ENCODE peak calls at places on chromosomes 6 and 20, in ten cellular contexts. One of them, this sample, is unnamed.

GRCh38 chr6:15560713-15561112 is 102.1 kb downstream of the DTNBP1 start:
- DNase-seq in fibroblast of pulmonary artery: no peak
- DNase-seq in RWPE2: no peak
- DNase-seq in AG10803: no peak
- DNase-seq in H1: no peak
- DNase-seq in astrocyte of the spinal cord: no peak
- DNase-seq in HFFc6: no peak
- DNase-seq in AG04450: no peak
- DNase-seq in cardiac fibroblast: no peak
- DNase-seq in Calu3: no peak
- DNase-seq in this sample: no peak

GRCh38 chr6:167685654-167686053 is 141.1 kb upstream of the AFDN start:
- DNase-seq in fibroblast of pulmonary artery: no peak
- DNase-seq in RWPE2: no peak
- DNase-seq in AG10803: no peak
- DNase-seq in H1: no peak
- DNase-seq in astrocyte of the spinal cord: no peak
- DNase-seq in HFFc6: no peak
- DNase-seq in AG04450: no peak
- DNase-seq in cardiac fibroblast: no peak
- DNase-seq in Calu3: no peak
- DNase-seq in this sample: no peak

GRCh38 chr6:31729979-31730630 is 1.0 kb upstream of the DDAH2 start:
- DNase-seq in fibroblast of pulmonary artery: peak; percentile 89
- DNase-seq in RWPE2: no peak
- DNase-seq in AG10803: peak; percentile 89
- DNase-seq in H1: peak; percentile 84
- DNase-seq in astrocyte of the spinal cord: peak; percentile 91
- DNase-seq in HFFc6: peak; percentile 80
- DNase-seq in AG04450: peak; percentile 75
- DNase-seq in cardiac fibroblast: peak; percentile 95
- DNase-seq in Calu3: peak; percentile 93
- DNase-seq in this sample: peak; percentile 92

GRCh38 chr6:25747477-25747876 is 7.1 kb upstream of the SLC17A4 start:
- DNase-seq in fibroblast of pulmonary artery: no peak
- DNase-seq in RWPE2: no peak
- DNase-seq in AG10803: no peak
- DNase-seq in H1: no peak
- DNase-seq in astrocyte of the spinal cord: no peak
- DNase-seq in HFFc6: no peak
- DNase-seq in AG04450: no peak
- DNase-seq in cardiac fibroblast: no peak
- DNase-seq in Calu3: no peak
- DNase-seq in this sample: no peak

GRCh38 chr6:44116643-44117382 is 10.4 kb downstream of the MRPL14 start:
- DNase-seq in fibroblast of pulmonary artery: peak; percentile 64
- DNase-seq in RWPE2: no peak
- DNase-seq in AG10803: peak; percentile 85
- DNase-seq in H1: no peak
- DNase-seq in astrocyte of the spinal cord: peak; percentile 87
- DNase-seq in HFFc6: peak; percentile 96
- DNase-seq in AG04450: peak; percentile 62
- DNase-seq in cardiac fibroblast: peak; percentile 72
- DNase-seq in Calu3: no peak
- DNase-seq in this sample: no peak

GRCh38 chr20:55135923-55136322 is 660.5 kb downstream of the DOK5 start:
- DNase-seq in fibroblast of pulmonary artery: no peak
- DNase-seq in RWPE2: peak; percentile 50
- DNase-seq in AG10803: no peak
- DNase-seq in H1: no peak
- DNase-seq in astrocyte of the spinal cord: no peak
- DNase-seq in HFFc6: no peak
- DNase-seq in AG04450: no peak
- DNase-seq in cardiac fibroblast: no peak
- DNase-seq in Calu3: no peak
- DNase-seq in this sample: no peak

GRCh38 chr20:16709017-16709416 is 20.8 kb upstream of the SNRPB2 start:
- DNase-seq in fibroblast of pulmonary artery: no peak
- DNase-seq in RWPE2: no peak
- DNase-seq in AG10803: no peak
- DNase-seq in H1: no peak
- DNase-seq in astrocyte of the spinal cord: no peak
- DNase-seq in HFFc6: no peak
- DNase-seq in AG04450: no peak
- DNase-seq in cardiac fibroblast: no peak
- DNase-seq in Calu3: no peak
- DNase-seq in this sample: no peak

GRCh38 chr6:19180348-19181073 is 656.7 kb upstream of the ID4 start:
- DNase-seq in fibroblast of pulmonary artery: peak; percentile 66
- DNase-seq in RWPE2: no peak
- DNase-seq in AG10803: peak; percentile 54
- DNase-seq in H1: no peak
- DNase-seq in astrocyte of the spinal cord: no peak
- DNase-seq in HFFc6: no peak
- DNase-seq in AG04450: no peak
- DNase-seq in cardiac fibroblast: peak; percentile 61
- DNase-seq in Calu3: no peak
- DNase-seq in this sample: no peak

GRCh38 chr6:27962506-27962905 is 5.5 kb downstream of the OR2B6 start:
- DNase-seq in fibroblast of pulmonary artery: no peak
- DNase-seq in RWPE2: no peak
- DNase-seq in AG10803: no peak
- DNase-seq in H1: no peak
- DNase-seq in astrocyte of the spinal cord: no peak
- DNase-seq in HFFc6: no peak
- DNase-seq in AG04450: no peak
- DNase-seq in cardiac fibroblast: no peak
- DNase-seq in Calu3: no peak
- DNase-seq in this sample: no peak

GRCh38 chr20:17129089-17129488 is 97.8 kb upstream of the PCSK2 start:
- DNase-seq in fibroblast of pulmonary artery: no peak
- DNase-seq in RWPE2: no peak
- DNase-seq in AG10803: no peak
- DNase-seq in H1: no peak
- DNase-seq in astrocyte of the spinal cord: no peak
- DNase-seq in HFFc6: no peak
- DNase-seq in AG04450: no peak
- DNase-seq in cardiac fibroblast: no peak
- DNase-seq in Calu3: no peak
- DNase-seq in this sample: no peak

GRCh38 chr6:57267586-57268293 is 45.6 kb upstream of the RAB23 start:
- DNase-seq in fibroblast of pulmonary artery: peak; percentile 99
- DNase-seq in RWPE2: no peak
- DNase-seq in AG10803: peak; percentile 99
- DNase-seq in H1: no peak
- DNase-seq in astrocyte of the spinal cord: peak; percentile 99
- DNase-seq in HFFc6: peak; percentile 98
- DNase-seq in AG04450: peak; percentile 96
- DNase-seq in cardiac fibroblast: peak; percentile 96
- DNase-seq in Calu3: peak; percentile 68
- DNase-seq in this sample: peak; percentile 34

GRCh38 chr6:163985710-163986109 is 571.2 kb downstream of the QKI start:
- DNase-seq in fibroblast of pulmonary artery: no peak
- DNase-seq in RWPE2: no peak
- DNase-seq in AG10803: no peak
- DNase-seq in H1: no peak
- DNase-seq in astrocyte of the spinal cord: peak; percentile 27
- DNase-seq in HFFc6: no peak
- DNase-seq in AG04450: no peak
- DNase-seq in cardiac fibroblast: no peak
- DNase-seq in Calu3: no peak
- DNase-seq in this sample: no peak
- TF ChIP-seq CTCF in fibroblast of pulmonary artery: no peak
- TF ChIP-seq CTCF in RWPE2: no peak
- TF ChIP-seq CTCF in AG10803: no peak
- TF ChIP-seq CTCF in H1: no peak
- TF ChIP-seq CTCF in astrocyte of the spinal cord: no peak
- TF ChIP-seq CTCF in HFFc6: no peak
- TF ChIP-seq CTCF in AG04450: no peak
- TF ChIP-seq CTCF in cardiac fibroblast: no peak
- TF ChIP-seq CTCF in Calu3: no peak
- TF ChIP-seq CTCF in this sample: no peak

GRCh38 chr6:170291271-170292110 is 613 bp upstream of the DLL1 start:
- DNase-seq in fibroblast of pulmonary artery: no peak
- DNase-seq in RWPE2: no peak
- DNase-seq in AG10803: peak; percentile 32
- DNase-seq in H1: peak; percentile 67
- DNase-seq in astrocyte of the spinal cord: no peak
- DNase-seq in HFFc6: no peak
- DNase-seq in AG04450: no peak
- DNase-seq in cardiac fibroblast: peak; percentile 38
- DNase-seq in Calu3: no peak
- DNase-seq in this sample: peak; percentile 69
- TF ChIP-seq CTCF in fibroblast of pulmonary artery: no peak
- TF ChIP-seq CTCF in RWPE2: no peak
- TF ChIP-seq CTCF in AG10803: no peak
- TF ChIP-seq CTCF in H1: no peak
- TF ChIP-seq CTCF in astrocyte of the spinal cord: no peak
- TF ChIP-seq CTCF in HFFc6: no peak
- TF ChIP-seq CTCF in AG04450: no peak
- TF ChIP-seq CTCF in cardiac fibroblast: no peak
- TF ChIP-seq CTCF in Calu3: no peak
- TF ChIP-seq CTCF in this sample: no peak

DNA sequence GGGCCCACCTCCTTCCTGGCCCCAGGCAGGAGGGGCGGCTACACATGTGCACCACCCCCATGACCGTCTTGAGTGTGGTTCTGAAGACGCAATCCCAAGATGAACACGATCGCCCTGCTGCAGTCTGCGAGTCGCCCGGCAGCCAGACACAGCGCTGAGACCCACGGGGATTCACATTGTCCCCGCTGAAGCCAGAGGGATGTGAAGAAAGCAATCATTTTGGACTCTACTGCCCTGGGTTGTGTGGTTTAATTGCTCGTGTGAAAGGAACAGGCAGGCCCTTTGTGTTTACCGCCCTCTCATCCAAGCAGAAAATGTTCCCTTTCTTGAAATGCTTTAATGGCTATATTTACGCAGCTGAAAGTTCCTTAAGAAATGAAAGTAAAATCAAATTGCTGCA is 279.5 kb downstream of the TAF4 start:
- DNase-seq in fibroblast of pulmonary artery: no peak
- DNase-seq in RWPE2: no peak
- DNase-seq in AG10803: no peak
- DNase-seq in H1: no peak
- DNase-seq in astrocyte of the spinal cord: no peak
- DNase-seq in HFFc6: no peak
- DNase-seq in AG04450: no peak
- DNase-seq in cardiac fibroblast: no peak
- DNase-seq in Calu3: no peak
- DNase-seq in this sample: no peak
- TF ChIP-seq CTCF in fibroblast of pulmonary artery: no peak
- TF ChIP-seq CTCF in RWPE2: no peak
- TF ChIP-seq CTCF in AG10803: no peak
- TF ChIP-seq CTCF in H1: no peak
- TF ChIP-seq CTCF in astrocyte of the spinal cord: no peak
- TF ChIP-seq CTCF in HFFc6: no peak
- TF ChIP-seq CTCF in AG04450: no peak
- TF ChIP-seq CTCF in cardiac fibroblast: no peak
- TF ChIP-seq CTCF in Calu3: no peak
- TF ChIP-seq CTCF in this sample: no peak

DNA sequence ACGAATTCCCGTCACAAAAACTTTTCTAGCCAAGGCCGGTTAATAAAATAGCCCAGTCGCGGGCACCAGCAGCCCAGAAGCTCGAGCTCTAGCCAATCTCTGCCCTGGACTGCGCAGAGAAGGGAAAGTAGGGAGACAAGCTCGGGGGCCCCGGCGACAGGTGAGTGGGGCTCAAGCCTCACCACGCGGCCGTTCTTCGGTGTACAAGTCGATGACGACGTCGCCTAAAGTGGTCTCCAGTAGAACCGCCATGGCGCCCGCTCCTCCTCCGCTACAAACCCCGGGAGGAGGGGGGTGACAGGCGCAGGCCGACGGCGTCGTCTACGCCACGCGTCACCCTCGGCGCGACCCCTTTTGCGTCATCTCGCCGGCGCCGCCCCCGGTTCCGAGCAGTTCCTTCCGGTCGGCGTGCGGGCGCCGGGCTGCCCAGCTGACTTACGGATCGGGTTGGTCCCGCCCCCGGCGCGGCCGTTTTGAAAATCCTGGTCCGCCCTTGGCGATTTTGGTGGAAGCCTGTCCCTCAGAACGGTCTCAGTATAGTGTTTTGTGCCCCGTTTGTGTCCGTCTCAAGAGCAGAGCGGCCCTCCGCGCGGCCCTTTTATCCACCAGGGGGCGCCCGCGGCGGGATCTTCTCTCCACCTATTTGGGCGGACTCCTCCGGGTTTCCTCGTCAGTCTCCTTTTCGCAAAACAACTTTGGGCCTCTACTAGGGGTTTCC is at the start of gene PPIL4:
- DNase-seq in fibroblast of pulmonary artery: peak; percentile 97
- DNase-seq in RWPE2: peak; percentile 93
- DNase-seq in AG10803: peak; percentile 95
- DNase-seq in H1: peak; percentile 72
- DNase-seq in astrocyte of the spinal cord: peak; percentile 97
- DNase-seq in HFFc6: peak; percentile 92
- DNase-seq in AG04450: peak; percentile 85
- DNase-seq in cardiac fibroblast: peak; percentile 97
- DNase-seq in Calu3: peak; percentile 93
- DNase-seq in this sample: peak; percentile 97
- TF ChIP-seq CTCF in fibroblast of pulmonary artery: peak; percentile 65
- TF ChIP-seq CTCF in RWPE2: peak; percentile 96
- TF ChIP-seq CTCF in AG10803: peak; percentile 64
- TF ChIP-seq CTCF in H1: peak; percentile 55
- TF ChIP-seq CTCF in astrocyte of the spinal cord: peak; percentile 84
- TF ChIP-seq CTCF in HFFc6: peak; percentile 94
- TF ChIP-seq CTCF in AG04450: peak; percentile 85
- TF ChIP-seq CTCF in cardiac fibroblast: peak; percentile 85
- TF ChIP-seq CTCF in Calu3: peak; percentile 82
- TF ChIP-seq CTCF in this sample: peak; percentile 91

This sample was measured in endothelial cell.